ENCODE peak calls at places on chromosomes 1 and 21, in five cellular contexts. X is GM12865, U is WTC11, C is neural progenitor cell, D is fibroblast of the aortic adventitia. F is an unnamed sample.

GRCh38 chr21:38277501-38278111 is 20.8 kb downstream of the KCNJ15 start:
- DNase-seq in C (no peak), D (peak; percentile 99), U (no peak), X (no peak), F (peak; percentile 17)

GRCh38 chr1:98854137-98854536 is 150.5 kb downstream of the PLPPR5 start:
- DNase-seq in C (no peak), X (no peak), D (no peak), U (no peak), F (no peak)

GRCh38 chr1:53641481-53642214 is 97.3 kb downstream of the GLIS1 start:
- DNase-seq in X (no peak), U (peak; percentile 7), C (no peak), D (no peak), F (no peak)

GRCh38 chr1:42305639-42306038 is 29.4 kb downstream of the FOXJ3 start:
- DNase-seq in X (no peak), U (no peak), C (no peak), D (no peak), F (no peak)

GRCh38 chr1:160400284-160400645 is at the start of gene VANGL2:
- DNase-seq in X (peak; percentile 45), C (peak; percentile 93), U (peak; percentile 87), D (no peak), F (peak; percentile 55)

GRCh38 chr1:19054216-19054615 is 97.7 kb upstream of the IFFO2 start:
- DNase-seq in X (no peak), D (no peak), C (no peak), U (no peak), F (no peak)

GRCh38 chr1:241419986-241420385 is 63.0 kb upstream of the RGS7 start:
- DNase-seq in C (no peak), U (no peak), X (no peak), D (peak; percentile 35), F (no peak)

GRCh38 chr1:158930504-158930903 is 848 bp upstream of the PYHIN1 start:
- DNase-seq in X (peak; percentile 52), D (no peak), U (no peak), C (no peak), F (peak; percentile 64)

GRCh38 chr1:111802110-111802509 is 46.4 kb downstream of the DDX20 start:
- DNase-seq in D (no peak), C (no peak), X (no peak), U (no peak), F (no peak)

GRCh38 chr1:228979774-228980173 is 244.5 kb downstream of the RHOU start:
- DNase-seq in D (no peak), C (no peak), X (no peak), U (no peak), F (no peak)

GRCh38 chr1:185598326-185598725 is 135.9 kb upstream of the HMCN1 start:
- DNase-seq in X (no peak), D (no peak), C (no peak), U (no peak), F (no peak)

GRCh38 chr1:185594786-185595410 is 139.3 kb upstream of the HMCN1 start:
- DNase-seq in D (no peak), C (no peak), U (no peak), X (no peak), F (no peak)

GRCh38 chr1:185601189-185601588 is 133.0 kb upstream of the HMCN1 start:
- DNase-seq in D (no peak), U (no peak), X (peak; percentile 9), C (no peak), F (no peak)

GRCh38 chr1:185593271-185593670 is 140.9 kb upstream of the HMCN1 start:
- DNase-seq in D (no peak), C (no peak), X (no peak), U (no peak), F (no peak)

GRCh38 chr1:185595835-185596667 is 138.1 kb upstream of the HMCN1 start:
- DNase-seq in X (peak; percentile 74), U (peak; percentile 71), C (peak; percentile 69), D (peak; percentile 57), F (peak; percentile 64)
- TF ChIP-seq CTCF in X (peak; percentile 79), U (peak; percentile 82), C (peak; percentile 78), D (peak; percentile 83), F (peak; percentile 54)

GRCh38 chr1:235688096-235688495 is 38.5 kb upstream of the GNG4 start:
- DNase-seq in C (no peak), U (no peak), D (no peak), X (no peak), F (no peak)
- TF ChIP-seq CTCF in C (no peak), U (no peak), D (no peak), X (no peak), F (no peak)

GRCh38 chr21:29290245-29290644 is 8.5 kb upstream of the BACH1 start:
- DNase-seq in U (no peak), D (no peak), X (no peak), C (no peak), F (no peak)

GRCh38 chr21:29289317-29289716 is 9.4 kb upstream of the BACH1 start:
- DNase-seq in C (no peak), X (no peak), D (peak; percentile 35), U (no peak), F (no peak)

GRCh38 chr21:29287383-29287782 is 11.3 kb upstream of the BACH1 start:
- DNase-seq in D (peak; percentile 31), X (peak; percentile 14), C (no peak), U (no peak), F (no peak)

GRCh38 chr21:29293495-29293894 is 5.2 kb upstream of the BACH1 start:
- DNase-seq in X (peak; percentile 87), D (no peak), C (no peak), U (no peak), F (no peak)

DNA sequence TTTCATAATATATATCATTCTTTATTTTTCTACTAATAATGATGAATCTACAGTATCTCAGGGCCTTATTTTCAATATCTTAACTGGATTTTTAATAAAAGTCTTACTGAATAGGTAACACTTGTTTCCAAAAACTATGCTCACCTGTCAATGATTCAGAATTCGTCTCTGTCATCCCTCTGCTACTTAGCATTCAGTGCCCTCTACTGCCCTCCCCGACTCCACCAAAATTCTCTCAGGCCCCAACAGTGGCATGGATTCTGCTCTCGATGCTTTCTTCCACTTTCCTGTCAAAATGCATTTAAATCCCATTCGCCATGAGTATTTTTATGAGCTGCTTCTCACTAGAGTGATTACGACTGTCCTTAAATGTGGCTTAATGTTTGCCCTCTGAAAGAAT is 10.5 kb upstream of the BACH1 start:
- DNase-seq in C (no peak), U (no peak), D (no peak), X (no peak), F (no peak)
- TF ChIP-seq CTCF in C (no peak), U (no peak), D (no peak), X (no peak), F (no peak)

GRCh38 chr1:233916706-233917105 is 12.2 kb downstream of the SLC35F3 start:
- DNase-seq in X (no peak), U (no peak), D (no peak), C (no peak), F (no peak)
- TF ChIP-seq CTCF in X (no peak), U (no peak), D (no peak), C (no peak), F (no peak)

DNA sequence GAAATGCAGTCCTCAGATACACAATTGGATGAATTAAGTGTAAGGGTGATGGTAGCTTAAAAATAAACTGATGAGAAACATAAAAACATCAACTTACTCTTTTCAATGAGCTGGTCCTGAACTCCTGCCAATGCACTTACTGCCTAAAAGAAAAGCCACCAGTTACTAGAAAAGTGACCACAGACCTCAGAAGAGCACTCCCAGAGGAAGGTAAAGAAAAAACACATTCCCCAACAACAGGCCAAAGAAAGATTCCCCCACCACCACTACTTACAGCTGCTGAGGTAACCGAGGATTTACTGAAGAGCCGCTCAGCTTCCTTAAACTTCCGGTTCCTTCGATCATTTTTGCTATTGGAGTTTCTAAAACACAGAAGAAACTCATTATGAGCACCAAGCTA is 5.4 kb downstream of the MEAF6 start:
- DNase-seq in X (peak; percentile 40), D (no peak), U (no peak), C (peak; percentile 14), F (no peak)
- TF ChIP-seq CTCF in X (peak; percentile 16), D (peak; percentile 18), U (no peak), C (peak; percentile 26), F (no peak)

GRCh38 chr1:202159534-202160371 is 649 bp downstream of the PTPN7 start:
- DNase-seq in X (peak; percentile 81), U (no peak), D (no peak), C (no peak), F (peak; percentile 90)

GRCh38 chr1:202156590-202156989 is 3.8 kb downstream of the PTPN7 start:
- DNase-seq in X (no peak), D (no peak), C (no peak), U (no peak), F (no peak)

GRCh38 chr1:202160377-202160940 is at the start of gene PTPN7:
- DNase-seq in U (no peak), X (peak; percentile 87), C (no peak), D (no peak), F (peak; percentile 96)

GRCh38 chr1:202157945-202158344 is 2.5 kb downstream of the PTPN7 start:
- DNase-seq in U (no peak), X (no peak), C (no peak), D (no peak), F (no peak)

DNA sequence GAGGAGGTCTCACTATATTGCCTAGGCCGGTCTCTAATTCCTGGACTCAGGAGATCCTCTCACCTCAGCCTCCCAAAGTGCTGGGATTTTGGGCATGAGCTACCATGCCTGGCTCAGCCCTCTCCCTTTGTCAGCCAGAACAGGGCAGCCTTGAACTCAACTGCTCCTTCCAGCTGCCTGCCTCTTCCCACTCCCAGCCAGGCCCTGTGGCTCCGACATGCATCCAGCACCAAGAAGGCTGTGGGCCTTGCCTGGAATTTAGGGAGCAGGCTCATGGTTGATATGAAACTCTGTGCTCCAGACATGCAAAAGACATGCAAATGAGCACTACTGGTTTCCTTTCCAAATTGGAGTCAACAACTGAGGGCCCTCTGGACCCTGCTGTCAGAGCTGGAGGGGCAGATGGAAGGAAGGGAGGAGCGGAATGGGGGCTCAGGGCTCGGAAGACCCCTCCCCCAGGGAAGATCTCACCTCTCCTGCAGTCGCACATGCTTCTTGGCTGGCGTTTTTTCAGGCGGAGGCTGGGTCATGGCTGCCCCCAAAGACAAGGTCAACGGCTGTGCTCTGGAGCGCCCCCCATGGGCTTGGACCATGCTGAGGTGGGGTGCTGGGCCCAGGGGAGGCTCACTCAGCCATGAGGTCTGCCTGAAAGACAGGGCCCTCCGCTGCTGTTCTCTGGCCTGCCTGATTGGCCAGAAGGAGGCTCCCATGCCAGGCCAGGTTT is 1.4 kb downstream of the PTPN7 start:
- DNase-seq in U (no peak), C (no peak), X (peak; percentile 76), D (no peak), F (peak; percentile 71)
- TF ChIP-seq CTCF in U (no peak), C (no peak), X (peak; percentile 62), D (no peak), F (peak; percentile 19)

GRCh38 chr1:184299076-184299790 is 87.6 kb upstream of the C1orf21 start:
- DNase-seq in X (no peak), U (no peak), D (peak; percentile 94), C (no peak), F (no peak)

GRCh38 chr1:184299796-184300195 is 87.0 kb upstream of the C1orf21 start:
- DNase-seq in D (no peak), X (no peak), U (no peak), C (no peak), F (no peak)

GRCh38 chr1:184302346-184302745 is 84.5 kb upstream of the C1orf21 start:
- DNase-seq in C (no peak), D (no peak), U (no peak), X (peak; percentile 50), F (no peak)

GRCh38 chr1:184300446-184300845 is 86.4 kb upstream of the C1orf21 start:
- DNase-seq in U (no peak), D (peak; percentile 56), C (no peak), X (peak; percentile 42), F (no peak)

GRCh38 chr1:184301228-184301627 is 85.6 kb upstream of the C1orf21 start:
- DNase-seq in D (no peak), C (no peak), X (peak; percentile 18), U (no peak), F (no peak)
- TF ChIP-seq CTCF in D (no peak), C (no peak), X (no peak), U (no peak), F (no peak)